ENCODE peak calls at places on chromosomes 1 and 21, in ten cellular contexts. One of them, this sample, is unnamed.
A peak's percentile ranks its signal among the peaks of the same experiment; 100 is the strongest.

GRCh38 chr1:27571439-27572018 is 32.4 kb downstream of the AHDC1 start:
- DNase-seq in stomach: no peak
- DNase-seq in skeletal muscle cell: no peak
- DNase-seq in CD4-positive, CD25-positive, alpha-beta regulatory T cell: no peak
- DNase-seq in heart left ventricle: no peak
- DNase-seq in astrocyte of the spinal cord: no peak
- DNase-seq in psoas muscle: no peak
- DNase-seq in fibroblast of the aortic adventitia: no peak
- DNase-seq in CD8-positive, alpha-beta memory T cell: no peak
- DNase-seq in dorsolateral prefrontal cortex: no peak
- DNase-seq in this sample: no peak

GRCh38 chr1:2528016-2528415 is 1.6 kb upstream of the PANK4 start:
- DNase-seq in stomach: peak; percentile 84
- DNase-seq in skeletal muscle cell: no peak
- DNase-seq in CD4-positive, CD25-positive, alpha-beta regulatory T cell: no peak
- DNase-seq in heart left ventricle: peak; percentile 88
- DNase-seq in astrocyte of the spinal cord: no peak
- DNase-seq in psoas muscle: peak; percentile 92
- DNase-seq in fibroblast of the aortic adventitia: no peak
- DNase-seq in CD8-positive, alpha-beta memory T cell: no peak
- DNase-seq in dorsolateral prefrontal cortex: no peak
- DNase-seq in this sample: no peak

GRCh38 chr1:182087951-182088350 is 26.4 kb upstream of the ZNF648 start:
- DNase-seq in stomach: no peak
- DNase-seq in skeletal muscle cell: no peak
- DNase-seq in CD4-positive, CD25-positive, alpha-beta regulatory T cell: no peak
- DNase-seq in heart left ventricle: no peak
- DNase-seq in astrocyte of the spinal cord: no peak
- DNase-seq in psoas muscle: no peak
- DNase-seq in fibroblast of the aortic adventitia: no peak
- DNase-seq in CD8-positive, alpha-beta memory T cell: no peak
- DNase-seq in dorsolateral prefrontal cortex: no peak
- DNase-seq in this sample: no peak

GRCh38 chr1:180567664-180568063 is 8.9 kb downstream of the OVAAL start:
- DNase-seq in stomach: no peak
- DNase-seq in skeletal muscle cell: no peak
- DNase-seq in CD4-positive, CD25-positive, alpha-beta regulatory T cell: no peak
- DNase-seq in heart left ventricle: no peak
- DNase-seq in astrocyte of the spinal cord: no peak
- DNase-seq in psoas muscle: no peak
- DNase-seq in fibroblast of the aortic adventitia: peak; percentile 23
- DNase-seq in CD8-positive, alpha-beta memory T cell: no peak
- DNase-seq in dorsolateral prefrontal cortex: no peak
- DNase-seq in this sample: no peak

GRCh38 chr1:97524211-97524610 is 396.6 kb downstream of the DPYD start:
- DNase-seq in stomach: no peak
- DNase-seq in skeletal muscle cell: no peak
- DNase-seq in CD4-positive, CD25-positive, alpha-beta regulatory T cell: no peak
- DNase-seq in heart left ventricle: no peak
- DNase-seq in astrocyte of the spinal cord: peak; percentile 4
- DNase-seq in psoas muscle: no peak
- DNase-seq in fibroblast of the aortic adventitia: peak; percentile 12
- DNase-seq in CD8-positive, alpha-beta memory T cell: no peak
- DNase-seq in dorsolateral prefrontal cortex: no peak
- DNase-seq in this sample: no peak

GRCh38 chr1:169287280-169287679 is 80.3 kb downstream of the NME7 start:
- DNase-seq in stomach: no peak
- DNase-seq in skeletal muscle cell: no peak
- DNase-seq in CD4-positive, CD25-positive, alpha-beta regulatory T cell: no peak
- DNase-seq in heart left ventricle: no peak
- DNase-seq in astrocyte of the spinal cord: no peak
- DNase-seq in psoas muscle: no peak
- DNase-seq in fibroblast of the aortic adventitia: peak; percentile 38
- DNase-seq in CD8-positive, alpha-beta memory T cell: no peak
- DNase-seq in dorsolateral prefrontal cortex: no peak
- DNase-seq in this sample: no peak

GRCh38 chr1:25875856-25876692 is 566 bp upstream of the PAQR7 start:
- DNase-seq in stomach: no peak
- DNase-seq in skeletal muscle cell: no peak
- DNase-seq in CD4-positive, CD25-positive, alpha-beta regulatory T cell: no peak
- DNase-seq in heart left ventricle: no peak
- DNase-seq in astrocyte of the spinal cord: no peak
- DNase-seq in psoas muscle: no peak
- DNase-seq in fibroblast of the aortic adventitia: no peak
- DNase-seq in CD8-positive, alpha-beta memory T cell: no peak
- DNase-seq in dorsolateral prefrontal cortex: no peak
- DNase-seq in this sample: no peak

GRCh38 chr1:60255565-60255964 is 182.0 kb upstream of the C1orf87 start:
- DNase-seq in stomach: no peak
- DNase-seq in skeletal muscle cell: no peak
- DNase-seq in CD4-positive, CD25-positive, alpha-beta regulatory T cell: no peak
- DNase-seq in heart left ventricle: no peak
- DNase-seq in astrocyte of the spinal cord: peak; percentile 19
- DNase-seq in psoas muscle: no peak
- DNase-seq in fibroblast of the aortic adventitia: peak; percentile 35
- DNase-seq in CD8-positive, alpha-beta memory T cell: no peak
- DNase-seq in dorsolateral prefrontal cortex: no peak
- DNase-seq in this sample: peak; percentile 35

GRCh38 chr1:106568161-106568560 is 488.3 kb upstream of the PRMT6 start:
- DNase-seq in stomach: no peak
- DNase-seq in skeletal muscle cell: no peak
- DNase-seq in CD4-positive, CD25-positive, alpha-beta regulatory T cell: no peak
- DNase-seq in heart left ventricle: no peak
- DNase-seq in astrocyte of the spinal cord: no peak
- DNase-seq in psoas muscle: no peak
- DNase-seq in fibroblast of the aortic adventitia: no peak
- DNase-seq in CD8-positive, alpha-beta memory T cell: no peak
- DNase-seq in dorsolateral prefrontal cortex: no peak
- DNase-seq in this sample: no peak

GRCh38 chr1:91499904-91500755 is 521 bp upstream of the CDC7 start:
- DNase-seq in stomach: no peak
- DNase-seq in skeletal muscle cell: no peak
- DNase-seq in CD4-positive, CD25-positive, alpha-beta regulatory T cell: no peak
- DNase-seq in heart left ventricle: no peak
- DNase-seq in astrocyte of the spinal cord: no peak
- DNase-seq in psoas muscle: no peak
- DNase-seq in fibroblast of the aortic adventitia: no peak
- DNase-seq in CD8-positive, alpha-beta memory T cell: no peak
- DNase-seq in dorsolateral prefrontal cortex: no peak
- DNase-seq in this sample: no peak

GRCh38 chr1:153945131-153945794 is 1.3 kb downstream of the DENND4B start:
- DNase-seq in stomach: peak; percentile 51
- DNase-seq in skeletal muscle cell: no peak
- DNase-seq in CD4-positive, CD25-positive, alpha-beta regulatory T cell: peak; percentile 73
- DNase-seq in heart left ventricle: peak; percentile 88
- DNase-seq in astrocyte of the spinal cord: peak; percentile 41
- DNase-seq in psoas muscle: peak; percentile 90
- DNase-seq in fibroblast of the aortic adventitia: peak; percentile 60
- DNase-seq in CD8-positive, alpha-beta memory T cell: peak; percentile 80
- DNase-seq in dorsolateral prefrontal cortex: no peak
- DNase-seq in this sample: no peak

GRCh38 chr21:39397651-39398385 is 47.8 kb downstream of the LCA5L start:
- DNase-seq in stomach: no peak
- DNase-seq in skeletal muscle cell: no peak
- DNase-seq in CD4-positive, CD25-positive, alpha-beta regulatory T cell: no peak
- DNase-seq in heart left ventricle: no peak
- DNase-seq in astrocyte of the spinal cord: no peak
- DNase-seq in psoas muscle: no peak
- DNase-seq in fibroblast of the aortic adventitia: no peak
- DNase-seq in CD8-positive, alpha-beta memory T cell: no peak
- DNase-seq in dorsolateral prefrontal cortex: no peak
- DNase-seq in this sample: no peak

DNA sequence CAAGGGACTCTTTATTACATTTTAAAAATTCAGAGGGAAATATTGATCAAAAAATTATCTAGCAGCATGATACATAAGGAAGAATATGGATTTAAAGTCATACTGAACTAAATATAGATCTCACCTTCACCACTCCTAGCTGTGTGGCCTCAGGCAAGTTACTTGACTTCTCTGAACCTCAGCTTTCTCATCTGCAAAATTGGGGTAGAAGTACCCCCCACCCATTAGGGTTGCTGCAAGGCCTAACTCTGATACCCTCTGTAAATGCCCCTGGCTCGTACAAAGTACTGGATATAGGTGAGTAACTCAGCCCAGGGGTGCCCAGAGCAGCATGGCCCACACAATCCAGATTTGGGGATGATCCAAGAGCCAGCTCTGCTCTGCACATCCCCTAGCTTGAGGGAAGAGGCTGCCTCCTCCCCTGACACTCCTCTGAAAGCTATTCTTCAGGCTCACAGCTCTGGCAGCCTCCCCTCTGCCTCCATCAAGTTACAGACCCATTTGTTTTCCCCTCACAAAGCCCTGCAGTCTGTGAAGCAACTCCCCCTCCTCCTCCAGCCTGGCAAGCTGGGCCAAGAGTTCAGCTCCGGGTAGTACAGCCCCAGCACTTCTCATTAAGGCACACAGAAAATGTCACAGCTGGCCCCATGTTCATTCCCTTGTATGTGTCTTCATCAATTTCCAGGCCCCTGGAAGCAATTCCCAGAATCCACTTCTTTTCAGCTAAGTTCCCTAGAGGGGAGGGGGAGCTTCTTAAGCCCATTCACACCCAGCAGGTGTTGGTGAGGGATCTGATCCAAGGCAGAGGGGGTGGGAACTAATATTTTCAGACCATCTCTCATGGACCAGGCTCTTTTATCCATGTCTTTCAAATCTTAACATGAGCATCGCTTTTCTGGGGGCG is 143.7 kb downstream of the PLPP3 start:
- DNase-seq in stomach: no peak
- DNase-seq in skeletal muscle cell: no peak
- DNase-seq in CD4-positive, CD25-positive, alpha-beta regulatory T cell: no peak
- DNase-seq in heart left ventricle: no peak
- DNase-seq in astrocyte of the spinal cord: no peak
- DNase-seq in psoas muscle: no peak
- DNase-seq in fibroblast of the aortic adventitia: no peak
- DNase-seq in CD8-positive, alpha-beta memory T cell: no peak
- DNase-seq in dorsolateral prefrontal cortex: peak; percentile 93
- DNase-seq in this sample: no peak
- H3K4me3 ChIP-seq in stomach: no peak overlapping the region
- H3K4me3 ChIP-seq in skeletal muscle cell: no peak overlapping the region
- H3K4me3 ChIP-seq in CD4-positive, CD25-positive, alpha-beta regulatory T cell: no peak overlapping the region
- H3K4me3 ChIP-seq in heart left ventricle: no peak overlapping the region
- H3K4me3 ChIP-seq in astrocyte of the spinal cord: no peak overlapping the region
- H3K4me3 ChIP-seq in psoas muscle: no peak overlapping the region
- H3K4me3 ChIP-seq in fibroblast of the aortic adventitia: no peak overlapping the region
- H3K4me3 ChIP-seq in CD8-positive, alpha-beta memory T cell: no peak overlapping the region
- H3K4me3 ChIP-seq in dorsolateral prefrontal cortex: no peak overlapping the region
- H3K4me3 ChIP-seq in this sample: no peak overlapping the region

DNA sequence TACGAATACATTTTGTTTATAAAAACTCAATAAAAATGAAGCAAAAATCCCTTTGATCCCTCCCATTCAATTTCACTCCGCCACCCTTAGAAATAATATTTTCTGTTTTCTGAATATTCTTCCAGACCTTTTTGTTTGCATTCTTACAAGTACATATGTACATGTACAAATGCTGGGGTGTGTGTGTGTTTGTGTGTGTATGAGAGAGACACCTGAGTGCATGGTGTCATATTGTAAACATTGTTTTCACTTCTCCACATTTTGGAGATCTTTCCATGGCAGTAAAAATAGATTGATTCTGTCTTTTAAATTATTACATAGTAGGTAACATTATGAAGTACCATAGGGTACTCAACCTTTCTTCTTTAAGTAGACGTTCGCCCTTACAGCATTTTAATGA is 1.2 kb upstream of the MPC2 start:
- DNase-seq in stomach: no peak
- DNase-seq in skeletal muscle cell: no peak
- DNase-seq in CD4-positive, CD25-positive, alpha-beta regulatory T cell: no peak
- DNase-seq in heart left ventricle: no peak
- DNase-seq in astrocyte of the spinal cord: no peak
- DNase-seq in psoas muscle: no peak
- DNase-seq in fibroblast of the aortic adventitia: no peak
- DNase-seq in CD8-positive, alpha-beta memory T cell: no peak
- DNase-seq in dorsolateral prefrontal cortex: no peak
- DNase-seq in this sample: no peak
- H3K4me3 ChIP-seq in stomach: peak overlapping the region; percentile 83
- H3K4me3 ChIP-seq in skeletal muscle cell: peak overlapping the region; percentile 95
- H3K4me3 ChIP-seq in CD4-positive, CD25-positive, alpha-beta regulatory T cell: peak overlapping the region; percentile 96
- H3K4me3 ChIP-seq in heart left ventricle: peak overlapping the region; percentile 77
- H3K4me3 ChIP-seq in astrocyte of the spinal cord: peak overlapping the region; percentile 94
- H3K4me3 ChIP-seq in psoas muscle: peak overlapping the region; percentile 84
- H3K4me3 ChIP-seq in fibroblast of the aortic adventitia: peak overlapping the region; percentile 88
- H3K4me3 ChIP-seq in CD8-positive, alpha-beta memory T cell: peak overlapping the region; percentile 100
- H3K4me3 ChIP-seq in dorsolateral prefrontal cortex: peak overlapping the region; percentile 87
- H3K4me3 ChIP-seq in this sample: peak overlapping the region; percentile 93

DNA sequence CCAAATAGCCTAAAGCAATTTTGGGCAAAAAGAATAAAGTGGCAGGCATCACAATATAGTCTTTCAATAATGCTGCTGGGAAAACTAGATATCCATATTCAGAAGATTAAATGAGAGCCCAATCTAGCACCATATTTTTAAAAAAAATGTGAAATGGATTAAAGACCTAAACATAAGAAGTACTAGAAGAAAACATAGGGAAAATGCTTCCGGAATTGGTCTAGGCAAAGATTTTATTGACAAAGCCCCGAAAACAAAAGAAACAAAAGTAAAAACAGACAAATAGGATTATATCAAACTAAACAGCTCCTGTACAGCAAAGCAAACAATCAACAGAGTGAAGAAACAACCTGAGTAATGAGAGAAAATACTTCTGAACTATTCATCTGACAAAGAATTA is 48.6 kb upstream of the KCNK1 start:
- DNase-seq in stomach: no peak
- DNase-seq in skeletal muscle cell: no peak
- DNase-seq in CD4-positive, CD25-positive, alpha-beta regulatory T cell: no peak
- DNase-seq in heart left ventricle: no peak
- DNase-seq in astrocyte of the spinal cord: no peak
- DNase-seq in psoas muscle: no peak
- DNase-seq in fibroblast of the aortic adventitia: no peak
- DNase-seq in CD8-positive, alpha-beta memory T cell: no peak
- DNase-seq in dorsolateral prefrontal cortex: no peak
- DNase-seq in this sample: no peak
- H3K4me3 ChIP-seq in stomach: no peak overlapping the region
- H3K4me3 ChIP-seq in skeletal muscle cell: no peak overlapping the region
- H3K4me3 ChIP-seq in CD4-positive, CD25-positive, alpha-beta regulatory T cell: no peak overlapping the region
- H3K4me3 ChIP-seq in heart left ventricle: no peak overlapping the region
- H3K4me3 ChIP-seq in astrocyte of the spinal cord: no peak overlapping the region
- H3K4me3 ChIP-seq in psoas muscle: no peak overlapping the region
- H3K4me3 ChIP-seq in fibroblast of the aortic adventitia: no peak overlapping the region
- H3K4me3 ChIP-seq in CD8-positive, alpha-beta memory T cell: no peak overlapping the region
- H3K4me3 ChIP-seq in dorsolateral prefrontal cortex: no peak overlapping the region
- H3K4me3 ChIP-seq in this sample: no peak overlapping the region

DNA sequence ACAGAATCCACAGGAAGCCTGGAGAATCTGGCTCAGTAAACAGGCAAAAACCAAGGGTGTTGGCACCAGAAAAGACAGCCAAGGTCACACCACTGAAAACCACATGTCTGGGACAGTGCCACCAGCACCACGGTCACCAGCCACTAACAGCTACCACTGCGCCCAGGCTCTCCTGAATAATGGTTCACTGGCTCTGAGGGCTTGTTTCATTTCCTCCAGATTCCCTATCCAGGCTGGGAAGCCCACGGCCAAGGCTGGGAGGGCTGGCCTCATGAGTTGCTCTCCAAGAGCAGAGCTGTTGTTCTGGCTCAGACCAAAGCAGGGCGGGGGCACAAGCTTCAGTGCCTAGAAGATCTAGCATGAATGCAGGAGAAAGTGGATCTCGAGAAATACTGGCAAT is 54.5 kb upstream of the PTGFRN start:
- DNase-seq in stomach: peak; percentile 52
- DNase-seq in skeletal muscle cell: no peak
- DNase-seq in CD4-positive, CD25-positive, alpha-beta regulatory T cell: no peak
- DNase-seq in heart left ventricle: peak; percentile 40
- DNase-seq in astrocyte of the spinal cord: peak; percentile 56
- DNase-seq in psoas muscle: peak; percentile 64
- DNase-seq in fibroblast of the aortic adventitia: peak; percentile 68
- DNase-seq in CD8-positive, alpha-beta memory T cell: no peak
- DNase-seq in dorsolateral prefrontal cortex: peak; percentile 32
- DNase-seq in this sample: peak; percentile 63
- H3K4me3 ChIP-seq in stomach: no peak overlapping the region
- H3K4me3 ChIP-seq in skeletal muscle cell: no peak overlapping the region
- H3K4me3 ChIP-seq in CD4-positive, CD25-positive, alpha-beta regulatory T cell: no peak overlapping the region
- H3K4me3 ChIP-seq in heart left ventricle: no peak overlapping the region
- H3K4me3 ChIP-seq in astrocyte of the spinal cord: no peak overlapping the region
- H3K4me3 ChIP-seq in psoas muscle: no peak overlapping the region
- H3K4me3 ChIP-seq in fibroblast of the aortic adventitia: no peak overlapping the region
- H3K4me3 ChIP-seq in CD8-positive, alpha-beta memory T cell: no peak overlapping the region
- H3K4me3 ChIP-seq in dorsolateral prefrontal cortex: no peak overlapping the region
- H3K4me3 ChIP-seq in this sample: no peak overlapping the region

This sample was measured in foreskin fibroblast.